ENCODE peak calls at places on chromosomes 3 and 15, in four cellular contexts. One of them, this sample, is unnamed.
A peak's percentile ranks its signal among the peaks of the same experiment; 100 is the strongest.

GRCh38 chr3:3087279-3087678 is 22.9 kb downstream of the IL5RA start:
- DNase-seq in prostate gland: no peak
- DNase-seq in cardiac muscle cell: no peak
- DNase-seq in stomach: no peak
- DNase-seq in this sample: no peak

GRCh38 chr3:42843730-42844713 is 31.7 kb downstream of the CYP8B1 start:
- DNase-seq in prostate gland: no peak
- DNase-seq in cardiac muscle cell: no peak
- DNase-seq in stomach: no peak
- DNase-seq in this sample: no peak

GRCh38 chr3:52506266-52506966 is 11.3 kb downstream of the STAB1 start:
- DNase-seq in prostate gland: no peak
- DNase-seq in cardiac muscle cell: no peak
- DNase-seq in stomach: no peak
- DNase-seq in this sample: no peak

GRCh38 chr15:91508633-91509032 is 344.9 kb upstream of the SLCO3A1 start:
- DNase-seq in prostate gland: no peak
- DNase-seq in cardiac muscle cell: no peak
- DNase-seq in stomach: no peak
- DNase-seq in this sample: no peak

GRCh38 chr15:65085990-65086679 is 9.6 kb downstream of the KBTBD13 start:
- DNase-seq in prostate gland: no peak
- DNase-seq in cardiac muscle cell: peak; percentile 62
- DNase-seq in stomach: peak; percentile 38
- DNase-seq in this sample: no peak

GRCh38 chr15:29268706-29269484 is 727 bp downstream of the NSMCE3 start:
- DNase-seq in prostate gland: peak; percentile 17
- DNase-seq in cardiac muscle cell: peak; percentile 10
- DNase-seq in stomach: no peak
- DNase-seq in this sample: no peak

GRCh38 chr3:164486150-164486549 is 592.1 kb downstream of the SI start:
- DNase-seq in prostate gland: no peak
- DNase-seq in cardiac muscle cell: no peak
- DNase-seq in stomach: no peak
- DNase-seq in this sample: no peak

GRCh38 chr15:64558460-64559179 is 98.2 kb downstream of the ZNF609 start:
- DNase-seq in prostate gland: no peak
- DNase-seq in cardiac muscle cell: no peak
- DNase-seq in stomach: no peak
- DNase-seq in this sample: no peak

GRCh38 chr3:63948995-63949394 is 36.8 kb upstream of the SCAANT1 start:
- DNase-seq in prostate gland: no peak
- DNase-seq in cardiac muscle cell: no peak
- DNase-seq in stomach: no peak
- DNase-seq in this sample: no peak

GRCh38 chr3:53342353-53342752 is 5.0 kb downstream of the DCP1A start:
- DNase-seq in prostate gland: no peak
- DNase-seq in cardiac muscle cell: no peak
- DNase-seq in stomach: peak; percentile 45
- DNase-seq in this sample: no peak

GRCh38 chr15:90095521-90095959 is 6.7 kb downstream of the IDH2 start:
- DNase-seq in prostate gland: peak; percentile 78
- DNase-seq in cardiac muscle cell: peak; percentile 64
- DNase-seq in stomach: peak; percentile 70
- DNase-seq in this sample: no peak

GRCh38 chr3:171407746-171408145 is 52.5 kb downstream of the TNIK start:
- DNase-seq in prostate gland: no peak
- DNase-seq in cardiac muscle cell: no peak
- DNase-seq in stomach: no peak
- DNase-seq in this sample: no peak

GRCh38 chr3:100516843-100517242 is 24.4 kb downstream of the TMEM45A start:
- DNase-seq in prostate gland: no peak
- DNase-seq in cardiac muscle cell: no peak
- DNase-seq in stomach: no peak
- DNase-seq in this sample: no peak

GRCh38 chr3:14441240-14441919 is 39.0 kb downstream of the SLC6A6 start:
- DNase-seq in prostate gland: no peak
- DNase-seq in cardiac muscle cell: no peak
- DNase-seq in stomach: no peak
- DNase-seq in this sample: no peak

GRCh38 chr15:36579792-36580431 is 486 bp downstream of the CDIN1 start:
- DNase-seq in prostate gland: no peak
- DNase-seq in cardiac muscle cell: no peak
- DNase-seq in stomach: peak; percentile 27
- DNase-seq in this sample: no peak

GRCh38 chr3:108090701-108091497 is at the start of gene CD47:
- DNase-seq in prostate gland: peak; percentile 95
- DNase-seq in cardiac muscle cell: peak; percentile 93
- DNase-seq in stomach: peak; percentile 97
- DNase-seq in this sample: peak; percentile 47

GRCh38 chr3:60720696-60721228 is 530.5 kb downstream of the FHIT start:
- DNase-seq in prostate gland: no peak
- DNase-seq in cardiac muscle cell: no peak
- DNase-seq in stomach: no peak
- DNase-seq in this sample: no peak

GRCh38 chr3:153087595-153088566 is 74.1 kb upstream of the RAP2B start:
- DNase-seq in prostate gland: peak; percentile 40
- DNase-seq in cardiac muscle cell: no peak
- DNase-seq in stomach: no peak
- DNase-seq in this sample: no peak

GRCh38 chr3:97425002-97425401 is 339.6 kb upstream of the ARL6 start:
- DNase-seq in prostate gland: no peak
- DNase-seq in cardiac muscle cell: no peak
- DNase-seq in stomach: no peak
- DNase-seq in this sample: no peak

GRCh38 chr3:24100694-24101402 is 155.8 kb downstream of the NR1D2 start:
- DNase-seq in prostate gland: no peak
- DNase-seq in cardiac muscle cell: no peak
- DNase-seq in stomach: no peak
- DNase-seq in this sample: no peak

GRCh38 chr3:45988804-45989203 is 6.8 kb downstream of the FYCO1 start:
- DNase-seq in prostate gland: no peak
- DNase-seq in cardiac muscle cell: no peak
- DNase-seq in stomach: no peak
- DNase-seq in this sample: no peak

GRCh38 chr3:130712718-130713423 is 33.8 kb downstream of the PIK3R4 start:
- DNase-seq in prostate gland: no peak
- DNase-seq in cardiac muscle cell: no peak
- DNase-seq in stomach: no peak
- DNase-seq in this sample: no peak

GRCh38 chr15:45535486-45536042 is 13.0 kb upstream of the SLC30A4 start:
- DNase-seq in prostate gland: no peak
- DNase-seq in cardiac muscle cell: no peak
- DNase-seq in stomach: no peak
- DNase-seq in this sample: no peak

GRCh38 chr15:75694241-75695182 is 18.1 kb downstream of the CSPG4 start:
- DNase-seq in prostate gland: peak; percentile 50
- DNase-seq in cardiac muscle cell: peak; percentile 70
- DNase-seq in stomach: peak; percentile 67
- DNase-seq in this sample: no peak

GRCh38 chr3:95418251-95418650 is 1355.4 kb downstream of the NSUN3 start:
- DNase-seq in prostate gland: no peak
- DNase-seq in cardiac muscle cell: no peak
- DNase-seq in stomach: no peak
- DNase-seq in this sample: no peak

GRCh38 chr3:170330366-170330765 is 27.1 kb upstream of the SKIL start:
- DNase-seq in prostate gland: no peak
- DNase-seq in cardiac muscle cell: no peak
- DNase-seq in stomach: peak; percentile 61
- DNase-seq in this sample: no peak

DNA sequence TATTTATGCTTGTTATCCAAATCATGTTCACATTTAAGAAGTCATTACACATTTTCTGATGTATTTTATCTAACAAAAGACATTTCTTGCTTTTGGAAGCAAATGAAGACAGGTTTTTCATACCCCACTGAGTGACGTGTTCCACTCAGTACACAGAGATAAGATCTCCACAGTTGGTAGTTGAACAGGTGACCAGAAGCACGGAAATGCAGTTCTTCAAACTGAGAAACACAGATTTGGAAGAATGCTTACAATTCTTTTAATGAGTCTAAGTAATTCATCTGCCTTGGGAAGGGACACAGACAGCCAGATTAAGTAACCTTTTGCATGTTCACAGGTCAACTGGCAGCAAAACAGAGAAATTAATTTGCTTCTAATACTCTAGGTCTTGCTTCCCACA is 23.1 kb downstream of the PTX3 start:
- DNase-seq in prostate gland: no peak
- DNase-seq in cardiac muscle cell: no peak
- DNase-seq in stomach: no peak
- DNase-seq in this sample: no peak
- H3K4me3 ChIP-seq in prostate gland: no peak overlapping the region
- H3K4me3 ChIP-seq in cardiac muscle cell: no peak overlapping the region
- H3K4me3 ChIP-seq in stomach: no peak overlapping the region
- H3K4me3 ChIP-seq in this sample: no peak overlapping the region

GRCh38 chr15:25088261-25088790 is 133.5 kb downstream of the SNRPN start:
- DNase-seq in prostate gland: no peak
- DNase-seq in cardiac muscle cell: no peak
- DNase-seq in stomach: no peak
- DNase-seq in this sample: no peak
- H3K9me3 ChIP-seq in prostate gland: no peaks in the 10 kb centered on the region
- H3K9me3 ChIP-seq in cardiac muscle cell: no peaks in the 10 kb centered on the region
- H3K9me3 ChIP-seq in stomach: peaks cover 99% of the 10 kb centered on the region
- H3K9me3 ChIP-seq in this sample: peaks cover 1% of the 10 kb centered on the region

DNA sequence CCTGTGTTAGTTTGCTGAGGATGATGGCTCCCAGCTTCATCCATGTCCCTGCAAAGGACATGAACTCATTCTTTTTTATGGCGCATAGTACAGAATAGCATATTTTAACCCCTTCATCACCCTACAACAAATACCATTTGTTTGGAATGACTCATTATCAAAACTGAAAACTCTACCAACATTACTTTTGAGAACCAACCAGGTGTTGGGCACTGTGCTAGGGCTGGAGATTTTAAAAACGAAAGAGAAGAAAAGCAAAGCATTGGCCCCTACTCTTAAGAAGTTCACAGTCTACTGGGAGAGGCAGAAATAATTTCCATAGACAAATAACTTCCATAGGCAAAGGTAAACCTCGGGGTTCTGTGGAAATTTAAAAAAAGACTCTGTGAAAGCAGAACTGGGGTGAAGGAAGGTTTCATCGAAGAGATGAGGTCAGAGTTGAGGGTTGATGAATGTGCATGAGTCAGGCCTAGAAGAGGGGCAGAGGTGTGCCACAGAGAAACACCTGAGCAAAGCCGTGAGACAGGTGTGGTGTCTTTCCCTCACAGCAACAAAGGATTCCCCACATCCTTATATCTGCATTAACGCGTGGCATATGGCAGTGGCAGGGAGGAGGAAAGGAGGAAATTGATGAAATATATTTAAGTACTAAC is 51.0 kb downstream of the MCF2L2 start:
- DNase-seq in prostate gland: no peak
- DNase-seq in cardiac muscle cell: no peak
- DNase-seq in stomach: no peak
- DNase-seq in this sample: no peak
- H3K4me3 ChIP-seq in prostate gland: no peak overlapping the region
- H3K4me3 ChIP-seq in cardiac muscle cell: no peak overlapping the region
- H3K4me3 ChIP-seq in stomach: no peak overlapping the region
- H3K4me3 ChIP-seq in this sample: no peak overlapping the region

DNA sequence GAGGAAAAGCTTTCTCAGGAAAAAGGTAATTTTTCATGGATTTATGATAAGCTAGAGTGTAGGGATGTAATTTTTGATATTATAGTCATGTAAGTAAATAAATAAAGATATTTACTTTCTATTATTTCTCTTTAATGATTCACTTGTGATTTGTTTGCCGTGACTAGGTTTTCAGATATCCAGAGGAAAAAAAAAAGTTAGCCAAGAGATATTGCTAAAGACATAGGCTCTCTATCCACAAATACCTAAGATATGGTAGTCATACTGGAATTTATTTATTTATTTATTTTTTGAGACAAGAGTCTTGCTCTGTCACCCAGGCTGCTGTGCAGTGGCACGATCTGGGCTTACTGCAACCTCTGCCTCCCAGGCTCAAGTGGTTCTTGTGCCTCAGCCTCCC is 59.9 kb downstream of the AP4E1 start:
- DNase-seq in prostate gland: no peak
- DNase-seq in cardiac muscle cell: no peak
- DNase-seq in stomach: no peak
- DNase-seq in this sample: no peak
- H3K9me3 ChIP-seq in prostate gland: no peaks in the 10 kb centered on the region
- H3K9me3 ChIP-seq in cardiac muscle cell: no peaks in the 10 kb centered on the region
- H3K9me3 ChIP-seq in stomach: peaks cover 28% of the 10 kb centered on the region
- H3K9me3 ChIP-seq in this sample: no peaks in the 10 kb centered on the region

This sample was measured in iPS DF 6.9.